ENCODE peak calls at places on chromosomes 5 and 9, in four cellular contexts. G is mesothelial cell of epicardium, C is spleen, B is mammary epithelial cell. R is an unnamed sample.

GRCh38 chr5:131068893-131069643 is 96.0 kb downstream of the HINT1 start:
- DNase-seq in G (no peak), C (peak), B (no peak), R (peak)

GRCh38 chr5:170554566-170555267 is 50.9 kb downstream of the KCNIP1 start:
- DNase-seq in G (peak), C (no peak), B (no peak), R (peak)

GRCh38 chr5:26761040-26761439 is 277.3 kb downstream of the CDH9 start:
- DNase-seq in B (no peak), C (no peak), G (no peak), R (no peak)

GRCh38 chr5:148499461-148499860 is 115.7 kb downstream of the FBXO38 start:
- DNase-seq in C (no peak), G (no peak), B (no peak), R (no peak)

GRCh38 chr9:107142896-107143603 is 140.0 kb upstream of the RAD23B start:
- DNase-seq in B (peak), C (no peak), G (no peak), R (no peak)

GRCh38 chr5:132439521-132440206 is 50.9 kb downstream of the IRF1 start:
- DNase-seq in G (no peak), B (peak), C (no peak), R (no peak)

GRCh38 chr5:147782053-147783028 is at the start of gene JAKMIP2:
- DNase-seq in C (peak), B (peak), G (peak), R (peak)

GRCh38 chr5:55929020-55929799 is 65.6 kb downstream of the IL6ST start:
- DNase-seq in G (no peak), C (no peak), B (no peak), R (no peak)

GRCh38 chr9:35756275-35756742 is 2.2 kb upstream of the MSMP start:
- DNase-seq in G (no peak), B (no peak), C (peak), R (no peak)

GRCh38 chr9:110994771-110995241 is 43.5 kb downstream of the LPAR1 start:
- DNase-seq in G (no peak), B (no peak), C (no peak), R (no peak)

GRCh38 chr9:132543960-132544359 is 38.4 kb upstream of the BARHL1 start:
- DNase-seq in G (no peak), B (no peak), C (no peak), R (no peak)

GRCh38 chr9:125679597-125680189 is 27.3 kb downstream of the MAPKAP1 start:
- DNase-seq in G (no peak), B (no peak), C (no peak), R (no peak)

GRCh38 chr9:85185486-85186217 is 516.1 kb downstream of the NTRK2 start:
- DNase-seq in B (no peak), G (no peak), C (no peak), R (no peak)

GRCh38 chr9:68974901-68975300 is 39.0 kb downstream of the PRKACG start:
- DNase-seq in B (no peak), C (no peak), G (no peak), R (no peak)

GRCh38 chr9:110016340-110016739 is 191.6 kb downstream of the C9orf152 start:
- DNase-seq in G (no peak), B (peak), C (no peak), R (no peak)

DNA sequence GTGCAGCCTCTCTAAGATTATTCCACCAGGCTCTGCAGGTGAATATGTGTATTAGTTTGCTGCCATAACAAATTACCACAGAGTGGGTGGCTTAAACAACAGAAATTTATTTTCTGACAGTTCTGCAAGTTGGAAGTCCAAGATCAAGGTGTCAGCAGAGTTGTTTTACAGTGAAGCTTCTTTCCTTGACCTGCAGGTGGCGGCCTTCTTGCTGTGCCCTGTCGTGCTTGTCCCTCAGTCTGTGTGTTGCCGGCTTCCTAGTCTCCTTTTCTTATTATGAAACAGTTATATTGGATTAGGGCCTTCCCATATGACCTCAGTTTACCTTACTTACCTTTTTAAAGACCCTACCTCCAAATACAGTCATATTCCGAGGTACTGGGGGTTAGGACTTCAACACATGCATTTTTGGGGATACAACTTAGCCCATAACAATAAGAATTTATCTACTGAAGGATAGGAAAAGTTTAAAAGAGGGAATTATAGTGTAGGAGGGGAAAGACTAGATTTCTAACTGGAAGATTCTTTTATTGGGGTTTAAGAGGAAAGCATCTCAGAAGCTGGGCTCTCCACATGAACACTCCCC is 97.4 kb downstream of the OSTF1 start:
- DNase-seq in G (no peak), C (peak), B (no peak), R (no peak)
- TF ChIP-seq CTCF in G (no peak), C (peak), B (peak), R (peak)

GRCh38 chr9:130107955-130108354 is 54.2 kb downstream of the GPR107 start:
- DNase-seq in C (no peak), G (no peak), B (no peak), R (no peak)

GRCh38 chr9:130111805-130112204 is 58.1 kb downstream of the GPR107 start:
- DNase-seq in C (peak), G (no peak), B (no peak), R (no peak)

GRCh38 chr9:130112244-130113151 is 58.8 kb downstream of the GPR107 start:
- DNase-seq in G (no peak), B (no peak), C (peak), R (no peak)

GRCh38 chr9:130110596-130111021 is 56.9 kb downstream of the GPR107 start:
- DNase-seq in B (no peak), G (no peak), C (peak), R (no peak)

DNA sequence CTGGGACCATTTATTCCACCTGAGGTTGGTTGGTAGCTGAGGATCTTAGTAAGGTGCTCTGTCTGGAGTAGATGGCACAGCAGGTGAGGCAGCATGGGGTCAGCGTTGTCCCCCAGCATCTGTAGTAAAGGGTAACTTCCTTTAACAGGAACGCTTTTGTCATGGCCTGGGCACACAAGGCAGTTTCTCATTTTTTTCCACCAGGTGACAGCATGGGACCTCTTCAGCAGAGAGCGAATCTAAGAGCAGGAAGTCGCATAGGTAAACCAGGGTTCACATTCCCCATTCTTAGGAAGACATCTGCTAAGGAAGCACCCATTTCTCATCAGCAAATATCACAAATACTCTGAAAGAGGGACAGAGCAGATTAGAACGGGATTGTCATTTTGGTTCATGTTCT is 56.5 kb downstream of the GPR107 start:
- DNase-seq in B (no peak), C (no peak), G (no peak), R (no peak)
- TF ChIP-seq CTCF in B (peak), C (no peak), G (no peak), R (no peak)

GRCh38 chr5:74127377-74128338 is 501.7 kb downstream of the ARHGEF28 start:
- DNase-seq in B (peak), C (no peak), G (no peak), R (no peak)

GRCh38 chr5:74122979-74123575 is 497.1 kb downstream of the ARHGEF28 start:
- DNase-seq in C (no peak), B (no peak), G (no peak), R (no peak)

GRCh38 chr5:74124826-74125225 is 498.8 kb downstream of the ARHGEF28 start:
- DNase-seq in B (no peak), G (no peak), C (no peak), R (no peak)

GRCh38 chr5:74123928-74124327 is 497.9 kb downstream of the ARHGEF28 start:
- DNase-seq in G (no peak), C (no peak), B (no peak), R (no peak)

GRCh38 chr5:74126294-74126693 is 500.3 kb downstream of the ARHGEF28 start:
- DNase-seq in C (no peak), B (peak), G (no peak), R (no peak)
- TF ChIP-seq CTCF in C (no peak), B (no peak), G (no peak), R (no peak)

DNA sequence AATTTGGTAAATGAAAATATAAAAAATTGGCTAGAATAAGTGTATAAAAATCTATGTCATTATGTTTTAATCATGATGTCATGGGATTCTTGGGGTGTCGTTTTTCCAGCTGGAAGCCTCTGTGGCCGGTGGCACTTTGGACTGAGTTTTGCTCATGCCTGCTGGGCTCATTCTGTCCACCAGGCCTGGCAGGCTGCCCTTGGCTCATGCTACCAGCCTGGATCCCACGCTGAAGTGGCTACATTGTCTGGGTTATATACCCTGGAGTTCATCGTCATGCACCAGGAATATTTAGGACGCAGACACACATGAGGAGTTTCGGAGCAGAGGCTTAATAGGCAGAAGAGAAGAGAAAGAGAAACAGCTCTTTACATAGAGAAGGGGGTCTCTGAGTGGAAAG is 1913.7 kb upstream of the WWC1 start:
- DNase-seq in C (no peak), B (no peak), G (no peak), R (no peak)
- TF ChIP-seq CTCF in C (no peak), B (no peak), G (no peak), R (no peak)

GRCh38 chr9:31799953-31800609 is 584.4 kb upstream of the ACO1 start:
- DNase-seq in G (no peak), C (no peak), B (peak), R (no peak)
- TF ChIP-seq CTCF in G (peak), C (no peak), B (peak), R (peak)

DNA sequence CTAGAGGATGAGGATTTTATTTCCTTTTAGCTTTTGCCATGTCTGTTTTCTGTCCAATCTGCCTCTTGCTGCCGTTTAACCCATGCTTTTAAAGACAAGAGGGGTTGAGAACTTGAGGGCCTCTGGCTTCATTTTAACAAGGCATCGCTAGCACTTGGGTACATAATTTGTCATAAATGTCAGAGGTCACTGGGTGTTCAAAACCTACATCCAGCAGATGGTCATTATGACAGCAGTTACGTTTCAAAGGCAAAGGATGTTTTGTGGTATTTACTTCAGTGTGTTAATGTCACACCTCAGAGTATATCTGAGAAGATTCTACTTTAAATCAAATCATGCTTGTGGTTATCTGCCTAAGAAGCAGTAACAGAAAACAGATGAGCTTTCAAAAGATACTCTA is 918.3 kb downstream of the NR2F1-AS1 start:
- DNase-seq in G (no peak), B (no peak), C (no peak), R (no peak)
- TF ChIP-seq CTCF in G (no peak), B (no peak), C (no peak), R (no peak)

GRCh38 chr5:174459071-174459702 is 265.2 kb upstream of the MSX2 start:
- DNase-seq in B (no peak), C (no peak), G (no peak), R (no peak)

GRCh38 chr5:174462128-174462527 is 262.3 kb upstream of the MSX2 start:
- DNase-seq in C (no peak), B (no peak), G (no peak), R (no peak)

GRCh38 chr5:174459832-174460448 is 264.4 kb upstream of the MSX2 start:
- DNase-seq in B (peak), C (no peak), G (no peak), R (no peak)

GRCh38 chr5:174464504-174465165 is 259.7 kb upstream of the MSX2 start:
- DNase-seq in G (no peak), B (no peak), C (no peak), R (no peak)
- TF ChIP-seq CTCF in G (peak), B (peak), C (no peak), R (no peak)

DNA sequence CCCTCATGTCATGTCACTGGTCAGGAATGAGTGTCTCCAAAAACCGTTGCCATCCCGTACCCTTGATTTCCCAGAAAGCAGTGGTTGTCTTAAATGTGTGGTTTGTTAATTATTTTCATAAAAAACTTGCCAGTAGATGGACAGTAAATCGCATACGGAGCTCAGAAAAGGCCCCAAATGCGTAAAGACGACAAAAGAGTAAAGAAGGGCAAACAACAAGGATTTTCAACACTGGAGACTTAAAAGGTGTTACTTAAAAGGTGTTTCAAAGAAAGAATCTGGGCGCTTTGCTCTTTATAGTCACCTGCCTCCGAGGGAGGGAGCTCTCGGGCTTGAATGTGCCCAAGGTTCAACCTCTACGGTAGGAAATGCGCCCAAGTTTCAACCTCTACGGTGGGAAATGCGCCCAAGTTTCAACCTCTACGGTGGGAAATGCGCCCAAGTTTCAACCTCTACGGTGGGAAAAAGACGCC is 727 bp downstream of the KIF27 start:
- DNase-seq in G (no peak), B (peak), C (no peak), R (peak)
- TF ChIP-seq CTCF in G (no peak), B (peak), C (no peak), R (no peak)

GRCh38 chr5:15010936-15011335 is 139.4 kb upstream of the ANKH start:
- DNase-seq in B (no peak), G (no peak), C (no peak), R (no peak)

GRCh38 chr5:15007549-15008142 is 136.1 kb upstream of the ANKH start:
- DNase-seq in B (no peak), G (no peak), C (no peak), R (no peak)

GRCh38 chr5:15009420-15009819 is 137.8 kb upstream of the ANKH start:
- DNase-seq in C (no peak), G (no peak), B (peak), R (no peak)

GRCh38 chr5:15008911-15009310 is 137.3 kb upstream of the ANKH start:
- DNase-seq in G (no peak), C (no peak), B (no peak), R (no peak)

DNA sequence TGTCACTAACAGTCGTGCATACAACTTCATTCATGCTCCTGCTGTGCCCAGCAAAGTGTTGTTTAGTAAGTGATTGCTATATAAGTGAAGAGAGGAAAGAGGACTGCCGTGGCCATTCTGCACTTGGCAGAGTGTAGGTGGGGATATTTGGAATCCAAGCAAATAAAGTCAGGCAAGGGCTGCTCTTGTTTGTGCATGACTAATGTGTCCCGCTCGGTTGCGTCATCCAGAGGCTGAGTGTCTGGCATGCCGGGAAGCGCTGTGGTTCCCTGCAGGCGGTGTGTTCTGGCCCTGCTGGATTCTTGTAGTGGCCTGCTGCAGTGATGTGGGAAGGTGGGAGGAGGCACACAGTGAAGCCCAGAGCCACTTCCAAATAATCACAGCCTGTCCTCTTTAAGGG is 136.9 kb upstream of the ANKH start:
- DNase-seq in C (no peak), G (peak), B (peak), R (peak)
- TF ChIP-seq CTCF in C (no peak), G (no peak), B (no peak), R (no peak)

R was measured in dorsolateral prefrontal cortex.